ENCODE peak calls at places on chromosomes 16 and 17, in ten cellular contexts. O, E, H, C, J, V, A, B, I and S are unnamed samples.

GRCh38 chr16:4597174-4597573 is 17.5 kb downstream of the UBALD1 start:
- DNase-seq in O (no peak), C (no peak), V (peak; percentile 49), A (no peak), H (no peak), E (no peak), B (no peak), J (no peak), I (no peak), S (peak; percentile 91)

GRCh38 chr16:86508028-86508946 is 2.0 kb upstream of the FOXF1 start:
- DNase-seq in I (no peak), J (peak; percentile 18), E (no peak), C (no peak), O (peak; percentile 88), A (no peak), B (no peak), V (peak; percentile 38), H (no peak), S (no peak)

GRCh38 chr17:58332720-58333395 is 4.3 kb upstream of the TSPOAP1 start:
- DNase-seq in I (no peak), V (no peak), E (no peak), A (peak; percentile 59), C (peak; percentile 14), B (no peak), J (no peak), H (no peak), O (peak; percentile 48), S (no peak)

GRCh38 chr17:31579265-31579664 is 187.8 kb downstream of the RAB11FIP4 start:
- DNase-seq in C (no peak), J (peak; percentile 68), O (no peak), I (peak; percentile 53), E (no peak), H (no peak), A (no peak), V (peak; percentile 69), B (peak; percentile 61), S (peak; percentile 35)

GRCh38 chr17:61460796-61461585 is 8.8 kb downstream of the TBX4 start:
- DNase-seq in A (no peak), B (no peak), O (no peak), H (no peak), V (no peak), I (no peak), C (no peak), E (no peak), J (no peak), S (no peak)

GRCh38 chr16:27106305-27106704 is 39.6 kb downstream of the C16orf82 start:
- DNase-seq in A (no peak), V (no peak), E (no peak), B (no peak), C (no peak), J (no peak), H (no peak), O (no peak), I (no peak), S (no peak)

GRCh38 chr17:81659038-81659437 is 2.7 kb upstream of the PDE6G start:
- DNase-seq in E (no peak), I (no peak), B (no peak), H (no peak), A (no peak), V (no peak), J (no peak), C (no peak), O (no peak), S (no peak)

GRCh38 chr17:41002814-41003213 is 3.1 kb upstream of the KRTAP3-2 start:
- DNase-seq in E (no peak), B (no peak), A (no peak), V (peak; percentile 8), H (no peak), I (peak; percentile 49), C (no peak), O (no peak), J (no peak), S (peak; percentile 90)

DNA sequence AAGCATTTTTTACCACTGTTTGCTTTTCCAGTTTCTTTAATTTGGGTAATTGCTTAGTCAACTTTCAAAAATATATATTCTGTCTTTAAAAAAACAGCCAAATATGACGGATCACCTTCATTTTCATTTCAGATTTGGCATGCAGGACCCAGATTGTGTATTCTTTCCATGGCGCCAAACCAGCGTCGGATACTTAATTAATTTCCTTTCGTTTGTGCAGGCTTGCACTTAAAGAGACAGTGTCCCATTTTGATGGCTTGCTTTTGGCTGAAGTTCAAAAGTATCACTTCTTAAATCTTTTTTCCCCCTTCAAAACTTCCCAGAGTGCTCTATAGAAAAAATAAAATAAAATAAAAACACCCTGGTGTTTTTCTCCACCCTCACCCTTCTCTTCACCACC is 394.5 kb upstream of the SOX9 start:
- DNase-seq in O (no peak), A (no peak), B (no peak), E (no peak), H (no peak), J (peak; percentile 1), C (no peak), V (peak; percentile 3), I (no peak), S (no peak)
- H3K4me3 ChIP-seq in O (no peak overlapping the region), A (no peak overlapping the region), B (no peak overlapping the region), E (peak overlapping the region; percentile 16), H (no peak overlapping the region), J (no peak overlapping the region), C (no peak overlapping the region), V (peak overlapping the region; percentile 21), I (no peak overlapping the region), S (no peak overlapping the region)

GRCh38 chr17:44970136-44970737 is 2.1 kb upstream of the C1QL1 start:
- DNase-seq in O (peak; percentile 84), B (no peak), H (no peak), J (peak; percentile 40), V (peak; percentile 31), I (peak; percentile 17), A (peak; percentile 17), C (peak; percentile 38), E (no peak), S (no peak)

GRCh38 chr17:44969144-44969780 is 1.2 kb upstream of the C1QL1 start:
- DNase-seq in C (no peak), V (no peak), B (no peak), O (peak; percentile 80), E (no peak), A (no peak), I (no peak), H (no peak), J (no peak), S (no peak)

GRCh38 chr17:44967907-44968224 is 237 bp downstream of the C1QL1 start:
- DNase-seq in C (no peak), H (no peak), J (no peak), B (no peak), O (no peak), I (no peak), V (no peak), E (no peak), A (no peak), S (no peak)

GRCh38 chr17:44967026-44967906 is 837 bp downstream of the C1QL1 start:
- DNase-seq in V (no peak), C (no peak), B (no peak), I (no peak), H (no peak), A (peak; percentile 12), E (no peak), O (peak; percentile 82), J (no peak), S (no peak)

GRCh38 chr17:44968225-44969143 is at the start of gene C1QL1:
- DNase-seq in A (peak; percentile 75), O (peak; percentile 100), J (peak; percentile 93), C (peak; percentile 94), E (peak; percentile 54), V (peak; percentile 86), H (peak; percentile 92), I (peak; percentile 74), B (peak; percentile 89), S (peak; percentile 58)
- H3K4me3 ChIP-seq in A (peak within 1 kb of the TSS; percentile 54), O (peak within 1 kb of the TSS; percentile 76), J (peak within 1 kb of the TSS; percentile 54), C (peak within 1 kb of the TSS; percentile 67), E (peak within 1 kb of the TSS; percentile 54), V (peak within 1 kb of the TSS; percentile 63), H (peak within 1 kb of the TSS; percentile 39), I (peak within 1 kb of the TSS; percentile 47), B (peak within 1 kb of the TSS; percentile 51), S (peak within 1 kb of the TSS; percentile 38)

DNA sequence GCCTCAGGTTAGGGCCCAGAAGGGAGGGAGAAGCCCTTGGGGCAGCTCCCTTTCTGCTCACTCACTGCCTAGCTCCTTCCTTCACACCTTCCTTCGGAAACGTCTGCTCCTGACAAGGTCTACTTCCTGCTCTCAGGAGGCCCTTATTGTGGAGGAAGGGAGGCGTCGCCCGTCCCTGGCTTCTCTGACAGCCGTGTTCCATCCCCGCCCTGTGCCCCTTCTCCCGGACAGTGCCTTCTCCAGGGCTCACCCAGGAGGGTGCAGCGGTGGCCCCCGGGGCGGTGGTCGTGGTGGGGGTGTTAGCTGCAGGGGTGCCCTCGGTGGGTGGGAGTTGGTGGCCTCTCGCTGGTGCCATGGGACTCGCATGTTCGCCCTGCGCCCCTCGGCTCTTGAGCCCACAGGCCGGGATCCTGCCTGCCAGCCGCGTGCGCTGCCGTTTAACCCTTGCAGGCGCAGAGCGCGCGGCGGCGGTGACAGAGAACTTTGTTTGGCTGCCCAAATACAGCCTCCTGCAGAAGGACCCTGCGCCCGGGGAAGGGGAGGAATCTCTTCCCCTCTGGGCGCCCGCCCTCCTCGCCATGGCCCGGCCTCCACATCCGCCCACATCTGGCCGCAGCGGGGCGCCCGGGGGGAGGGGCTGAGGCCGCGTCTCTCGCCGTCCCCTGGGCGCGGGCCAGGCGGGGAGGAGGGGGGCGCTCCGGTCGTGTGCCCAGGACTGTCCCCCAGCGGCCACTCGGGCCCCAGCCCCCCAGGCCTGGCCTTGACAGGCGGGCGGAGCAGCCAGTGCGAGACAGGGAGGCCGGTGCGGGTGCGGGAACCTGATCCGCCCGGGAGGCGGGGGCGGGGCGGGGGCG is 231.9 kb downstream of the SEC14L1 start:
- DNase-seq in V (peak; percentile 80), E (peak; percentile 68), I (peak; percentile 81), J (peak; percentile 92), O (peak; percentile 98), B (peak; percentile 92), H (peak; percentile 77), A (peak; percentile 63), C (peak; percentile 91), S (peak; percentile 45)
- H3K4me3 ChIP-seq in V (peak overlapping the region; percentile 93), E (peak overlapping the region; percentile 91), I (peak overlapping the region; percentile 80), J (peak overlapping the region; percentile 75), O (peak overlapping the region; percentile 84), B (peak overlapping the region; percentile 64), H (peak overlapping the region; percentile 57), A (peak overlapping the region; percentile 77), C (peak overlapping the region; percentile 98), S (peak overlapping the region; percentile 26)

GRCh38 chr16:29820730-29821662 is 734 bp downstream of the MVP start:
- DNase-seq in C (no peak), J (no peak), B (no peak), A (peak; percentile 27), V (no peak), H (peak; percentile 94), O (no peak), I (no peak), E (no peak), S (peak; percentile 55)

GRCh38 chr16:29819506-29819905 is 756 bp upstream of the MVP start:
- DNase-seq in H (peak; percentile 70), B (no peak), E (no peak), O (no peak), I (no peak), V (no peak), C (no peak), J (no peak), A (no peak), S (no peak)

GRCh38 chr16:29818082-29818481 is 2.1 kb downstream of the PAGR1 start:
- DNase-seq in J (no peak), C (no peak), O (no peak), B (no peak), A (no peak), V (no peak), H (no peak), E (no peak), I (no peak), S (no peak)

GRCh38 chr16:29821663-29822115 is 1.4 kb downstream of the MVP start:
- DNase-seq in B (peak; percentile 81), I (peak; percentile 87), H (no peak), V (peak; percentile 90), A (no peak), J (peak; percentile 79), O (no peak), E (no peak), C (no peak), S (peak; percentile 75)

DNA sequence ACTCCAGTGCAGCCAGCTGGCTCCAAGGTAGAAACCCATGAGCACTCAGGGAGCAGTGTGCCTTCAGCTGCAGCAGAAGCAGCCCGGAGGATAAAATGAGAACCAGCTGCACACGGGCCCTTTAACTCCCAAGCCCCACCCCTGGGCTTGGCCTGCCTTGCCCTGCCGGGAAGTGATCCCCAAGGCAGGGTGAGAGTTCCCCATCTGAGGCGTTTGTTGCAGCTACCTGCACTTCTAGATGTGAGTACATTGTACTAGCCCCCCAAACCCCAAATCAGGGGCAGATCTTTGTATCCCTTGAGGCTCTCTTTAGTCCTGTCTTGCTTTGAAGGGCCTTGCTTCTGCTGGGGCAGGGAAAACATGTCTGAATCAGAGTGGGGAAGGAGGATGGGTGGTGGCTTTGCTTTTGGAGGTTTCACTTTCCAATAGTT is at the start of gene MVP:
- DNase-seq in A (peak; percentile 50), I (peak; percentile 77), C (peak; percentile 67), B (peak; percentile 77), J (peak; percentile 75), O (no peak), E (no peak), V (peak; percentile 63), H (peak; percentile 92), S (peak; percentile 59)
- H3K4me3 ChIP-seq in A (peak within 1 kb of the TSS; percentile 79), I (peak within 1 kb of the TSS; percentile 99), C (peak within 1 kb of the TSS; percentile 81), B (peak within 1 kb of the TSS; percentile 58), J (peak within 1 kb of the TSS; percentile 75), O (no peak within 1 kb of the TSS), E (peak within 1 kb of the TSS; percentile 74), V (peak within 1 kb of the TSS; percentile 84), H (peak within 1 kb of the TSS; percentile 82), S (peak within 1 kb of the TSS; percentile 51)